ENCODE peak calls at places on chromosomes 6 and 20, in four cellular contexts. One of them, this sample, is unnamed.

GRCh38 chr6:126181890-126182289 is 158.0 kb upstream of the CENPW start:
- DNase-seq in H9: no peak
- DNase-seq in mesendoderm: no peak
- DNase-seq in H1: no peak
- DNase-seq in this sample: no peak

GRCh38 chr6:125415921-125416320 is 114.2 kb upstream of the HDDC2 start:
- DNase-seq in H9: no peak
- DNase-seq in mesendoderm: no peak
- DNase-seq in H1: no peak
- DNase-seq in this sample: no peak

GRCh38 chr20:50285376-50286173 is 94.9 kb downstream of the CEBPB start:
- DNase-seq in H9: no peak
- DNase-seq in mesendoderm: no peak
- DNase-seq in H1: no peak
- DNase-seq in this sample: peak; percentile 86

GRCh38 chr20:24118096-24118780 is 129.7 kb upstream of the GGTLC1 start:
- DNase-seq in H9: no peak
- DNase-seq in mesendoderm: no peak
- DNase-seq in H1: no peak
- DNase-seq in this sample: peak; percentile 15

GRCh38 chr20:8385247-8385646 is 253.2 kb downstream of the PLCB1 start:
- DNase-seq in H9: peak; percentile 67
- DNase-seq in mesendoderm: peak; percentile 73
- DNase-seq in H1: no peak
- DNase-seq in this sample: peak; percentile 65

GRCh38 chr6:131130546-131130925 is 4.7 kb upstream of the AKAP7 start:
- DNase-seq in H9: no peak
- DNase-seq in mesendoderm: no peak
- DNase-seq in H1: no peak
- DNase-seq in this sample: no peak

GRCh38 chr20:50256577-50256976 is 65.9 kb downstream of the CEBPB start:
- DNase-seq in H9: peak; percentile 53
- DNase-seq in mesendoderm: peak; percentile 86
- DNase-seq in H1: no peak
- DNase-seq in this sample: peak; percentile 24

GRCh38 chr6:43644940-43645612 is at the start of gene RSPH9:
- DNase-seq in H9: peak; percentile 98
- DNase-seq in mesendoderm: peak; percentile 96
- DNase-seq in H1: peak; percentile 96
- DNase-seq in this sample: peak; percentile 44

GRCh38 chr6:134892362-134892761 is 57.5 kb downstream of the ALDH8A1 start:
- DNase-seq in H9: no peak
- DNase-seq in mesendoderm: no peak
- DNase-seq in H1: no peak
- DNase-seq in this sample: no peak

GRCh38 chr6:157427969-157428368 is 47.0 kb downstream of the ZDHHC14 start:
- DNase-seq in H9: no peak
- DNase-seq in mesendoderm: no peak
- DNase-seq in H1: no peak
- DNase-seq in this sample: no peak

GRCh38 chr6:154468760-154469159 is 41.7 kb downstream of the CNKSR3 start:
- DNase-seq in H9: no peak
- DNase-seq in mesendoderm: no peak
- DNase-seq in H1: peak; percentile 6
- DNase-seq in this sample: no peak

GRCh38 chr20:21665687-21666446 is 39.6 kb upstream of the PAX1 start:
- DNase-seq in H9: no peak
- DNase-seq in mesendoderm: peak; percentile 16
- DNase-seq in H1: no peak
- DNase-seq in this sample: no peak

GRCh38 chr20:19909696-19910095 is 107.5 kb upstream of the NAA20 start:
- DNase-seq in H9: no peak
- DNase-seq in mesendoderm: no peak
- DNase-seq in H1: no peak
- DNase-seq in this sample: no peak

GRCh38 chr6:127471379-127472255 is 12.4 kb upstream of the KIAA0408 start:
- DNase-seq in H9: no peak
- DNase-seq in mesendoderm: no peak
- DNase-seq in H1: no peak
- DNase-seq in this sample: peak; percentile 23

GRCh38 chr20:50376888-50377459 is 133.2 kb upstream of the PTPN1 start:
- DNase-seq in H9: no peak
- DNase-seq in mesendoderm: no peak
- DNase-seq in H1: no peak
- DNase-seq in this sample: no peak

GRCh38 chr6:120005292-120005976 is 655.9 kb upstream of the MAN1A1 start:
- DNase-seq in H9: no peak
- DNase-seq in mesendoderm: no peak
- DNase-seq in H1: no peak
- DNase-seq in this sample: no peak

GRCh38 chr20:46206025-46206424 is 87.9 kb downstream of the CD40 start:
- DNase-seq in H9: no peak
- DNase-seq in mesendoderm: no peak
- DNase-seq in H1: no peak
- DNase-seq in this sample: peak; percentile 28

GRCh38 chr6:34195726-34196115 is 41.0 kb upstream of the HMGA1 start:
- DNase-seq in H9: no peak
- DNase-seq in mesendoderm: no peak
- DNase-seq in H1: no peak
- DNase-seq in this sample: no peak

GRCh38 chr6:140001851-140002301 is 627.4 kb upstream of the CITED2 start:
- DNase-seq in H9: no peak
- DNase-seq in mesendoderm: no peak
- DNase-seq in H1: no peak
- DNase-seq in this sample: peak; percentile 67

GRCh38 chr20:56845546-56846081 is 216.5 kb downstream of the TFAP2C start:
- DNase-seq in H9: no peak
- DNase-seq in mesendoderm: no peak
- DNase-seq in H1: no peak
- DNase-seq in this sample: no peak

GRCh38 chr20:62891111-62891510 is 29.5 kb upstream of the TCFL5 start:
- DNase-seq in H9: no peak
- DNase-seq in mesendoderm: no peak
- DNase-seq in H1: no peak
- DNase-seq in this sample: peak; percentile 48

GRCh38 chr6:112149236-112149635 is 61.8 kb downstream of the FAM229B start:
- DNase-seq in H9: no peak
- DNase-seq in mesendoderm: no peak
- DNase-seq in H1: no peak
- DNase-seq in this sample: peak; percentile 3

GRCh38 chr6:150008588-150008987 is 16.7 kb downstream of the RAET1L start:
- DNase-seq in H9: no peak
- DNase-seq in mesendoderm: no peak
- DNase-seq in H1: no peak
- DNase-seq in this sample: no peak

GRCh38 chr20:55160996-55161395 is 685.6 kb downstream of the DOK5 start:
- DNase-seq in H9: no peak
- DNase-seq in mesendoderm: no peak
- DNase-seq in H1: no peak
- DNase-seq in this sample: no peak

GRCh38 chr6:29758761-29759160 is 35.5 kb downstream of the HLA-F start:
- DNase-seq in H9: peak; percentile 55
- DNase-seq in mesendoderm: no peak
- DNase-seq in H1: no peak
- DNase-seq in this sample: no peak

GRCh38 chr20:63617092-63617875 is 9.6 kb downstream of the GMEB2 start:
- DNase-seq in H9: no peak
- DNase-seq in mesendoderm: no peak
- DNase-seq in H1: no peak
- DNase-seq in this sample: no peak

GRCh38 chr6:23728707-23729106 is 397.3 kb upstream of the NRSN1 start:
- DNase-seq in H9: no peak
- DNase-seq in mesendoderm: peak; percentile 68
- DNase-seq in H1: no peak
- DNase-seq in this sample: no peak

GRCh38 chr6:145212807-145213206 is 522.5 kb downstream of the EPM2A start:
- DNase-seq in H9: no peak
- DNase-seq in mesendoderm: no peak
- DNase-seq in H1: no peak
- DNase-seq in this sample: no peak

GRCh38 chr6:148535976-148536375 is 193.3 kb downstream of the SASH1 start:
- DNase-seq in H9: no peak
- DNase-seq in mesendoderm: no peak
- DNase-seq in H1: no peak
- DNase-seq in this sample: peak; percentile 62

GRCh38 chr6:147400968-147401367 is 107.5 kb upstream of the SAMD5 start:
- DNase-seq in H9: no peak
- DNase-seq in mesendoderm: no peak
- DNase-seq in H1: no peak
- DNase-seq in this sample: no peak

GRCh38 chr6:149761438-149761837 is 11.9 kb downstream of the PCMT1 start:
- DNase-seq in H9: no peak
- DNase-seq in mesendoderm: no peak
- DNase-seq in H1: no peak
- DNase-seq in this sample: no peak

GRCh38 chr6:20664250-20664649 is 130.0 kb downstream of the CDKAL1 start:
- DNase-seq in H9: no peak
- DNase-seq in mesendoderm: no peak
- DNase-seq in H1: no peak
- DNase-seq in this sample: no peak

GRCh38 chr6:81075974-81076373 is 676.5 kb downstream of the TENT5A start:
- DNase-seq in H9: peak; percentile 64
- DNase-seq in mesendoderm: peak; percentile 73
- DNase-seq in H1: no peak
- DNase-seq in this sample: peak; percentile 12

GRCh38 chr6:138550346-138550767 is 51.1 kb upstream of the NHSL1 start:
- DNase-seq in H9: no peak
- DNase-seq in mesendoderm: no peak
- DNase-seq in H1: no peak
- DNase-seq in this sample: no peak
- H3K23ac ChIP-seq in H9: no peak overlapping the region
- H3K23ac ChIP-seq in mesendoderm: no peak overlapping the region
- H3K23ac ChIP-seq in H1: no peak overlapping the region
- H3K23ac ChIP-seq in this sample: peak overlapping the region; percentile 36

DNA sequence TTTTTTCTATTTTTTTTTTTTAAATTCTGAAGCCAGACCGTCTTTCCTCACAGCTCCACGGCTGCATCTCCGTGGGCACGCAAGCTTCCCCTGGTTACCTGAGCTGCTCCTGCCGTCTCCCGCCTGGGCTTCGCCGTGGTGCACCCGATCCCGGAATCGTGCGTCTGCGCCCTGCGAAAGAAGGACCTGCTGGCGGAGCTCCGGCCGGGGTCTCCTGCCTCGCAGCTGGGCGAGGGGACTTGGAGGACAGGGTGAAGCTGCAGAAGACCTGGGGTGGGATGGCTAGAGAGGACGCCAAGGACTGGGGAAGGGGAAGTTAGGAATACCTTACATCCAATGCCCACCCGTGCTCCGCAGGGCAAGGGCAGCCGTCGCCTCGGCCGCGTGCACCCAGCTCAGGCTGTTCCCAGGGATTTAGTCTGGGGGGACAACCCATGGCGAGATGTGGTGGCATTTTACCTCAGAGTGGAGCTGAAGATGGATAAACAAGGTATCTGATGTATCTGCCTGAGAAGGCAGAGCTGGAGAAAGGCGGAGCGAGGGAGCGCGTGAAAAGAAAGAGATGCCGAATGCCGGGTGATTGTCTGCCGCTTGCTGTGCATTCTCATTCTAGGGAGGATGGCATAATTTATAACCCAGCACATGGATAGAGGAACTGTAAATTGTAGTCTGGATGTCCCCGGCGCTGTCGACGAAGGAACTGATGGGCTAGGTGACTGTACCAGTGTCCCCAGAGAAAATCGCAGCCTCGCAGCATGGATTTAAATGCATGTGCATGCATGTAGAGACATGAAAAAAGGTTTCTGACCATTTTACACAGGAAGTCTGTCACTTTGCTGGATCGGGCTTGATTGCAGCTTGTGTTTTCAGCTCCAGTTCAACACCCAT is 150.0 kb downstream of the PRL start:
- DNase-seq in H9: no peak
- DNase-seq in mesendoderm: no peak
- DNase-seq in H1: no peak
- DNase-seq in this sample: no peak
- H3K23ac ChIP-seq in H9: no peak overlapping the region
- H3K23ac ChIP-seq in mesendoderm: peak overlapping the region; percentile 32
- H3K23ac ChIP-seq in H1: no peak overlapping the region
- H3K23ac ChIP-seq in this sample: peak overlapping the region; percentile 95

GRCh38 chr6:3690506-3690905 is 61.0 kb downstream of the PXDC1 start:
- DNase-seq in H9: no peak
- DNase-seq in mesendoderm: no peak
- DNase-seq in H1: no peak
- DNase-seq in this sample: no peak

GRCh38 chr6:3683331-3683730 is 68.2 kb downstream of the PXDC1 start:
- DNase-seq in H9: no peak
- DNase-seq in mesendoderm: no peak
- DNase-seq in H1: no peak
- DNase-seq in this sample: no peak

GRCh38 chr6:3687847-3688246 is 63.7 kb downstream of the PXDC1 start:
- DNase-seq in H9: no peak
- DNase-seq in mesendoderm: peak; percentile 26
- DNase-seq in H1: no peak
- DNase-seq in this sample: no peak
- H3K23ac ChIP-seq in H9: no peak overlapping the region
- H3K23ac ChIP-seq in mesendoderm: no peak overlapping the region
- H3K23ac ChIP-seq in H1: no peak overlapping the region
- H3K23ac ChIP-seq in this sample: no peak overlapping the region

DNA sequence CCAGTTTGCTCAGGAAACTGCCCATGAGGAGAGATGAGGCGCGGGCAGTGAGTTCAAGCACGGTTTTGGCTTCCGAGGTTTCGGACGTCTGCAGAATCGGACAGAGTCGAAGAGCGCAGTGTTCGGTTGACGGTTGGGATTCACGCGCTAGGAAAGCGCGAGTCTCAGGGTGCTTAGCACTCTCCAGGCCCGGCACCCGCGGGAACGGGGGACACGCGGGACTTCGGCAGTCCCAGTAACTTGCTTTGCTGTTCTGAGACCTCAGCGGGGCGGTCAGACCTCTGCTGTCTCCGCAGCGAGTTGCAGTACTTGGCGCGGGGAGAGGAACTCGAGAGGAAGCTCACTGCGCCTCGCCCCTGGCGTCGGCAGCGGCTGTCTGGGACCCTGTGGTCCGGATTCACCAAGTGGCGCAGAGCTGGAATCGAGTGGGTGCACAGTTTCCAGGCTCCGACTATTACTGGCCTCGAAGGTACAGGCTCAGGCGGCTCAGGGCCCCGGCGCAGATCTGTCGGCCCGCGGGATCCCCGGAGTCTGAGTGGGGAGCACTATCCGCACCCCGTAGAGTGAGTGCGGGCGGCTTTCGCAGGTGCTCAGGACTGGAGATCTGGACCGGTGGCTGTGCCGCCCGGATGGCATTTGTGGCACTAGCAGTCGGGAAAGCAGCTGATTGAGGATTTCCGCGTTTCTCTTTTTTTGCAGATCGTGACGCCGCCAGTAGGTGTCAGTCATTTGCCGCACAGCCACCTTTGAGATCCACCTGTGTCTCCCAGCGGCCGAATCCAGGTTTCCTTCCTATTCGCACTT is at the start of gene POM121L2:
- DNase-seq in H9: peak; percentile 89
- DNase-seq in mesendoderm: peak; percentile 92
- DNase-seq in H1: peak; percentile 90
- DNase-seq in this sample: peak; percentile 28
- H3K23ac ChIP-seq in H9: no peak within 1 kb of the TSS
- H3K23ac ChIP-seq in mesendoderm: peak within 1 kb of the TSS; percentile 76
- H3K23ac ChIP-seq in H1: no peak within 1 kb of the TSS
- H3K23ac ChIP-seq in this sample: no peak within 1 kb of the TSS

GRCh38 chr6:32073613-32074012 is 35.4 kb downstream of the CYP21A2 start:
- DNase-seq in H9: no peak
- DNase-seq in mesendoderm: no peak
- DNase-seq in H1: no peak
- DNase-seq in this sample: no peak
- H3K23ac ChIP-seq in H9: no peak overlapping the region
- H3K23ac ChIP-seq in mesendoderm: no peak overlapping the region
- H3K23ac ChIP-seq in H1: no peak overlapping the region
- H3K23ac ChIP-seq in this sample: no peak overlapping the region

GRCh38 chr6:118198746-118199145 is 291.7 kb downstream of the SLC35F1 start:
- DNase-seq in H9: no peak
- DNase-seq in mesendoderm: no peak
- DNase-seq in H1: no peak
- DNase-seq in this sample: peak; percentile 4
- H3K23ac ChIP-seq in H9: no peak overlapping the region
- H3K23ac ChIP-seq in mesendoderm: no peak overlapping the region
- H3K23ac ChIP-seq in H1: no peak overlapping the region
- H3K23ac ChIP-seq in this sample: no peak overlapping the region